ENCODE peak calls at places on chromosomes 2 and 18, in eight cellular contexts. N is GM03348, Y is GM12865, Q is hypothalamus, O is pons, Z is psoas muscle, B is HT1080, L is A172. H is an unnamed sample.

GRCh38 chr2:75525434-75526308 is 35.1 kb downstream of the EVA1A start:
- DNase-seq in Z (no peak), N (no peak), Y (peak), O (no peak), Q (no peak), B (peak), L (no peak), H (no peak)

GRCh38 chr2:136058951-136059530 is 58.9 kb downstream of the CXCR4 start:
- DNase-seq in Q (no peak), Y (peak), O (no peak), N (no peak), B (no peak), L (no peak), Z (no peak), H (no peak)

GRCh38 chr2:69073928-69074575 is 61.1 kb downstream of the ANTXR1 start:
- DNase-seq in Q (no peak), L (peak), Z (no peak), Y (no peak), N (no peak), O (no peak), B (peak), H (no peak)

GRCh38 chr2:46829240-46829970 is 86.2 kb downstream of the MCFD2 start:
- DNase-seq in L (no peak), Q (no peak), Y (no peak), O (no peak), Z (no peak), N (no peak), B (no peak), H (no peak)

GRCh38 chr18:48542513-48543181 is 3.8 kb downstream of the CTIF start:
- DNase-seq in L (no peak), Q (no peak), N (no peak), Y (no peak), O (no peak), B (no peak), Z (no peak), H (no peak)

GRCh38 chr2:208783184-208783583 is 376.6 kb downstream of the PTH2R start:
- DNase-seq in Z (no peak), Q (no peak), B (no peak), O (no peak), L (no peak), N (no peak), Y (no peak), H (no peak)

GRCh38 chr2:1685078-1685956 is 59.0 kb downstream of the PXDN start:
- DNase-seq in B (no peak), Z (peak), N (no peak), Y (no peak), O (no peak), L (no peak), Q (no peak), H (no peak)

GRCh38 chr18:3827236-3827635 is 377.3 kb downstream of the TGIF1 start:
- DNase-seq in N (no peak), Y (no peak), Z (no peak), O (no peak), Q (no peak), B (no peak), L (no peak), H (no peak)

GRCh38 chr18:48711651-48712486 is 173.0 kb downstream of the CTIF start:
- DNase-seq in Y (peak), O (peak), Q (no peak), B (peak), L (peak), N (peak), Z (peak), H (no peak)

GRCh38 chr2:128734521-128735295 is 416.0 kb upstream of the HS6ST1 start:
- DNase-seq in Q (no peak), Z (no peak), Y (peak), L (peak), N (no peak), B (peak), O (peak), H (no peak)

GRCh38 chr2:218927876-218928275 is 31.6 kb upstream of the CDK5R2 start:
- DNase-seq in Q (no peak), B (no peak), O (no peak), L (no peak), Y (no peak), N (no peak), Z (no peak), H (no peak)

GRCh38 chr2:56474412-56475158 is 290.8 kb downstream of the CCDC85A start:
- DNase-seq in Z (no peak), B (peak), N (peak), L (peak), Q (no peak), O (no peak), Y (no peak), H (no peak)

GRCh38 chr2:177093384-177093783 is 119.2 kb upstream of the HNRNPA3 start:
- DNase-seq in B (no peak), L (peak), N (no peak), Z (no peak), O (no peak), Q (no peak), Y (no peak), H (no peak)

GRCh38 chr2:160651416-160652200 is 158.0 kb upstream of the RBMS1 start:
- DNase-seq in N (peak), Q (no peak), Z (no peak), Y (no peak), B (no peak), O (no peak), L (peak), H (no peak)

GRCh38 chr18:46563317-46563716 is 93.7 kb downstream of the LOXHD1 start:
- DNase-seq in O (no peak), Y (no peak), N (no peak), Z (no peak), Q (no peak), B (no peak), L (no peak), H (no peak)

GRCh38 chr2:9251154-9252001 is 44.8 kb downstream of the ASAP2 start:
- DNase-seq in N (peak), Y (no peak), O (no peak), Z (peak), Q (no peak), L (peak), B (peak), H (no peak)

GRCh38 chr2:189933911-189934399 is 128.6 kb downstream of the MSTN start:
- DNase-seq in L (peak), O (no peak), N (peak), Q (no peak), Z (no peak), Y (no peak), B (peak), H (no peak)

GRCh38 chr2:20852139-20852538 is 29.2 kb upstream of the LDAH start:
- DNase-seq in Y (no peak), B (no peak), Q (no peak), Z (no peak), O (no peak), N (no peak), L (no peak), H (no peak)

GRCh38 chr2:152098033-152098797 is 629 bp downstream of the CACNB4 start:
- DNase-seq in O (no peak), Z (peak), Q (no peak), Y (peak), L (no peak), B (no peak), N (peak), H (no peak)

GRCh38 chr2:134167015-134167414 is 86.9 kb upstream of the MGAT5 start:
- DNase-seq in B (peak), L (peak), Y (no peak), Q (no peak), Z (no peak), N (no peak), O (no peak), H (no peak)

GRCh38 chr2:178863856-178864620 is 56.8 kb upstream of the TTN start:
- DNase-seq in N (peak), Y (no peak), Q (no peak), B (peak), O (peak), Z (peak), L (peak), H (no peak)